ENCODE peak calls at places on chromosomes 4 and X, in seven cellular contexts. One of them, this sample, is unnamed.
A peak's percentile ranks its signal among the peaks of the same experiment; 100 is the strongest.

GRCh38 chr4:1172971-1173757 is 781 bp upstream of the SPON2 start:
- DNase-seq in hypothalamus: no peak
- DNase-seq in HepG2: peak; percentile 89
- DNase-seq in kidney: no peak
- DNase-seq in CD8-positive, alpha-beta memory T cell: no peak
- DNase-seq in C1 segment of cervical spinal cord: no peak
- DNase-seq in IMR-90: peak; percentile 78
- DNase-seq in this sample: peak; percentile 91

GRCh38 chrX:39682778-39683177 is 415.0 kb downstream of the BCOR start:
- DNase-seq in hypothalamus: no peak
- DNase-seq in HepG2: no peak
- DNase-seq in kidney: no peak
- DNase-seq in CD8-positive, alpha-beta memory T cell: no peak
- DNase-seq in C1 segment of cervical spinal cord: no peak
- DNase-seq in IMR-90: no peak
- DNase-seq in this sample: no peak

GRCh38 chr4:32184186-32184585 is 1464.0 kb downstream of the PCDH7 start:
- DNase-seq in hypothalamus: no peak
- DNase-seq in HepG2: no peak
- DNase-seq in kidney: no peak
- DNase-seq in CD8-positive, alpha-beta memory T cell: no peak
- DNase-seq in C1 segment of cervical spinal cord: no peak
- DNase-seq in IMR-90: no peak
- DNase-seq in this sample: no peak

GRCh38 chr4:112521123-112522116 is 5.4 kb upstream of the NEUROG2 start:
- DNase-seq in hypothalamus: no peak
- DNase-seq in HepG2: no peak
- DNase-seq in kidney: no peak
- DNase-seq in CD8-positive, alpha-beta memory T cell: no peak
- DNase-seq in C1 segment of cervical spinal cord: no peak
- DNase-seq in IMR-90: no peak
- DNase-seq in this sample: no peak

GRCh38 chrX:135345328-135345645 is 36.0 kb downstream of the ETDC start:
- DNase-seq in hypothalamus: no peak
- DNase-seq in HepG2: no peak
- DNase-seq in kidney: no peak
- DNase-seq in CD8-positive, alpha-beta memory T cell: no peak
- DNase-seq in C1 segment of cervical spinal cord: no peak
- DNase-seq in IMR-90: peak; percentile 49
- DNase-seq in this sample: no peak

GRCh38 chr4:74830928-74831327 is 36.6 kb upstream of the BTC start:
- DNase-seq in hypothalamus: no peak
- DNase-seq in HepG2: no peak
- DNase-seq in kidney: no peak
- DNase-seq in CD8-positive, alpha-beta memory T cell: no peak
- DNase-seq in C1 segment of cervical spinal cord: no peak
- DNase-seq in IMR-90: no peak
- DNase-seq in this sample: no peak

GRCh38 chr4:21898101-21898500 is 50.5 kb downstream of the KCNIP4 start:
- DNase-seq in hypothalamus: no peak
- DNase-seq in HepG2: no peak
- DNase-seq in kidney: no peak
- DNase-seq in CD8-positive, alpha-beta memory T cell: no peak
- DNase-seq in C1 segment of cervical spinal cord: no peak
- DNase-seq in IMR-90: no peak
- DNase-seq in this sample: no peak

GRCh38 chrX:120015145-120016067 is 62.1 kb downstream of the RHOXF2B start:
- DNase-seq in hypothalamus: no peak
- DNase-seq in HepG2: no peak
- DNase-seq in kidney: no peak
- DNase-seq in CD8-positive, alpha-beta memory T cell: peak; percentile 8
- DNase-seq in C1 segment of cervical spinal cord: no peak
- DNase-seq in IMR-90: no peak
- DNase-seq in this sample: peak; percentile 48

GRCh38 chr4:174467107-174467506 is 55.2 kb downstream of the HPGD start:
- DNase-seq in hypothalamus: no peak
- DNase-seq in HepG2: no peak
- DNase-seq in kidney: no peak
- DNase-seq in CD8-positive, alpha-beta memory T cell: no peak
- DNase-seq in C1 segment of cervical spinal cord: no peak
- DNase-seq in IMR-90: no peak
- DNase-seq in this sample: no peak

GRCh38 chr4:143230683-143231082 is 46.0 kb downstream of the USP38 start:
- DNase-seq in hypothalamus: no peak
- DNase-seq in HepG2: no peak
- DNase-seq in kidney: no peak
- DNase-seq in CD8-positive, alpha-beta memory T cell: no peak
- DNase-seq in C1 segment of cervical spinal cord: no peak
- DNase-seq in IMR-90: no peak
- DNase-seq in this sample: no peak

GRCh38 chrX:138917781-138918180 is 206.3 kb upstream of the FGF13 start:
- DNase-seq in hypothalamus: no peak
- DNase-seq in HepG2: no peak
- DNase-seq in kidney: no peak
- DNase-seq in CD8-positive, alpha-beta memory T cell: no peak
- DNase-seq in C1 segment of cervical spinal cord: no peak
- DNase-seq in IMR-90: peak; percentile 0
- DNase-seq in this sample: no peak

GRCh38 chr4:3786196-3786869 is 20.1 kb downstream of the ADRA2C start:
- DNase-seq in hypothalamus: peak; percentile 22
- DNase-seq in HepG2: peak; percentile 59
- DNase-seq in kidney: peak; percentile 53
- DNase-seq in CD8-positive, alpha-beta memory T cell: no peak
- DNase-seq in C1 segment of cervical spinal cord: no peak
- DNase-seq in IMR-90: no peak
- DNase-seq in this sample: peak; percentile 45

GRCh38 chr4:90994883-90995484 is 867.8 kb downstream of the CCSER1 start:
- DNase-seq in hypothalamus: no peak
- DNase-seq in HepG2: no peak
- DNase-seq in kidney: no peak
- DNase-seq in CD8-positive, alpha-beta memory T cell: no peak
- DNase-seq in C1 segment of cervical spinal cord: no peak
- DNase-seq in IMR-90: no peak
- DNase-seq in this sample: no peak

GRCh38 chr4:15100994-15101695 is 98.9 kb downstream of the CPEB2 start:
- DNase-seq in hypothalamus: no peak
- DNase-seq in HepG2: no peak
- DNase-seq in kidney: no peak
- DNase-seq in CD8-positive, alpha-beta memory T cell: no peak
- DNase-seq in C1 segment of cervical spinal cord: no peak
- DNase-seq in IMR-90: peak; percentile 29
- DNase-seq in this sample: no peak

GRCh38 chr4:88137112-88137511 is 21.3 kb downstream of the ABCG2 start:
- DNase-seq in hypothalamus: no peak
- DNase-seq in HepG2: no peak
- DNase-seq in kidney: no peak
- DNase-seq in CD8-positive, alpha-beta memory T cell: no peak
- DNase-seq in C1 segment of cervical spinal cord: no peak
- DNase-seq in IMR-90: peak; percentile 73
- DNase-seq in this sample: no peak

GRCh38 chrX:11446951-11447350 is 153.7 kb downstream of the AMELX start:
- DNase-seq in hypothalamus: no peak
- DNase-seq in HepG2: no peak
- DNase-seq in kidney: no peak
- DNase-seq in CD8-positive, alpha-beta memory T cell: no peak
- DNase-seq in C1 segment of cervical spinal cord: no peak
- DNase-seq in IMR-90: peak; percentile 35
- DNase-seq in this sample: no peak